ENCODE peak calls at places on chromosomes 13 and 19, in ten cellular contexts. I, W, F, U, Z, E, L, K, X and D are unnamed samples.

GRCh38 chr19:32543107-32543900 is 37.7 kb upstream of the PDCD5 start:
- DNase-seq in I (no peak), W (no peak), F (no peak), U (peak; percentile 64), Z (no peak), E (no peak), L (peak; percentile 28), K (peak; percentile 23), X (no peak), D (no peak)

GRCh38 chr19:45632468-45633196 is 6.6 kb downstream of the EML2 start:
- DNase-seq in I (peak; percentile 51), W (peak; percentile 74), F (peak; percentile 77), U (peak; percentile 92), Z (peak; percentile 79), E (peak; percentile 74), L (peak; percentile 98), K (peak; percentile 90), X (peak; percentile 35), D (peak; percentile 59)

GRCh38 chr19:13128583-13128982 is 10.5 kb downstream of the NACC1 start:
- DNase-seq in I (no peak), W (no peak), F (no peak), U (no peak), Z (no peak), E (no peak), L (no peak), K (no peak), X (no peak), D (no peak)

GRCh38 chr19:44644391-44645016 is 794 bp downstream of the PVR start:
- DNase-seq in I (no peak), W (peak; percentile 18), F (no peak), U (peak; percentile 61), Z (no peak), E (no peak), L (peak; percentile 63), K (no peak), X (peak; percentile 45), D (no peak)

GRCh38 chr13:97279913-97280312 is 57.8 kb downstream of the MBNL2 start:
- DNase-seq in I (no peak), W (no peak), F (no peak), U (peak; percentile 78), Z (no peak), E (no peak), L (no peak), K (no peak), X (no peak), D (no peak)

GRCh38 chr13:35923347-35923746 is 207.8 kb downstream of the DCLK1 start:
- DNase-seq in I (no peak), W (no peak), F (no peak), U (peak; percentile 19), Z (no peak), E (peak; percentile 15), L (peak; percentile 45), K (peak; percentile 35), X (no peak), D (no peak)

GRCh38 chr13:50215389-50215788 is 200.1 kb downstream of the KCNRG start:
- DNase-seq in I (no peak), W (no peak), F (no peak), U (peak; percentile 20), Z (no peak), E (no peak), L (no peak), K (no peak), X (no peak), D (no peak)

GRCh38 chr13:35164324-35164932 is 222.4 kb downstream of the NBEA start:
- DNase-seq in I (no peak), W (no peak), F (no peak), U (peak; percentile 38), Z (no peak), E (no peak), L (peak; percentile 6), K (no peak), X (peak; percentile 44), D (no peak)

GRCh38 chr13:27141746-27142145 is 29.9 kb downstream of the USP12 start:
- DNase-seq in I (no peak), W (no peak), F (no peak), U (no peak), Z (no peak), E (no peak), L (no peak), K (no peak), X (no peak), D (no peak)

GRCh38 chr19:28290963-28291657 is 921.8 kb downstream of the UQCRFS1 start:
- DNase-seq in I (no peak), W (no peak), F (no peak), U (no peak), Z (no peak), E (no peak), L (no peak), K (no peak), X (no peak), D (no peak)

GRCh38 chr19:35592226-35592625 is 6.3 kb downstream of the PMIS2 start:
- DNase-seq in I (no peak), W (no peak), F (no peak), U (peak; percentile 42), Z (peak; percentile 36), E (no peak), L (peak; percentile 24), K (peak; percentile 18), X (peak; percentile 43), D (no peak)

GRCh38 chr19:12995596-12996541 is 594 bp downstream of the NFIX start:
- DNase-seq in I (no peak), W (no peak), F (no peak), U (no peak), Z (no peak), E (peak; percentile 61), L (peak; percentile 47), K (no peak), X (peak; percentile 31), D (no peak)

GRCh38 chr19:44684892-44685847 is 13.8 kb upstream of the CEACAM16 start:
- DNase-seq in I (no peak), W (no peak), F (peak; percentile 33), U (peak; percentile 98), Z (peak; percentile 42), E (peak; percentile 66), L (peak; percentile 51), K (peak; percentile 85), X (peak; percentile 43), D (peak; percentile 46)

GRCh38 chr19:5572556-5573286 is 5.0 kb upstream of the TINCR start:
- DNase-seq in I (no peak), W (no peak), F (no peak), U (no peak), Z (no peak), E (no peak), L (no peak), K (no peak), X (no peak), D (no peak)

GRCh38 chr13:112831801-112832200 is 137.2 kb upstream of the MCF2L start:
- DNase-seq in I (no peak), W (no peak), F (no peak), U (no peak), Z (no peak), E (no peak), L (no peak), K (no peak), X (no peak), D (no peak)

GRCh38 chr19:51099070-51099382 is 9.2 kb downstream of the CTU1 start:
- DNase-seq in I (no peak), W (no peak), F (no peak), U (no peak), Z (no peak), E (no peak), L (no peak), K (no peak), X (no peak), D (no peak)

GRCh38 chr13:79434578-79434977 is 28.5 kb upstream of the RBM26 start:
- DNase-seq in I (no peak), W (no peak), F (no peak), U (peak; percentile 76), Z (no peak), E (no peak), L (no peak), K (peak; percentile 46), X (no peak), D (no peak)

GRCh38 chr13:83881031-83881727 is 1.1 kb downstream of the SLITRK1 start:
- DNase-seq in I (no peak), W (no peak), F (no peak), U (no peak), Z (no peak), E (no peak), L (no peak), K (no peak), X (no peak), D (no peak)

DNA sequence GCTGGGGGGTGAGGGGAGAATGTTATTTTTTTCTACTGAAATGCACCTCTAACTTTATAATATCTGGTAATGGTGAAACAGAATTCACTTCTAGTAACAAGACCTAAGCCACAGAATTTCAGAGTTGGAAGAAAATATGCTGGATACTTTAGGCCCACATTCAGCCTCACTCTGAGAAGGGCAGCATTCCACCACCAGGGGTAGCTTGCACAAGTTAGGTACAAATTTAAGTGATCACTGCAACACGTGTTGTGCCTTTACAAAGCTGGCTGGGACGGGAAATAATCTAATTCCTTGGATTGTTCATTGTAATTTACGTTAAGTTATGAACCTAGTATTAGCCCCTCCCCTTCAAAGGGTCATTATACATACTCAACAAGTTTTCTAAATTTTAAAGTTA is 192.3 kb downstream of the RGCC start:
- DNase-seq in I (no peak), W (no peak), F (no peak), U (no peak), Z (no peak), E (no peak), L (no peak), K (no peak), X (no peak), D (no peak)
- TF ChIP-seq CTCF in I (no peak), W (peak; percentile 58), F (no peak), U (peak; percentile 44), Z (no peak), E (peak; percentile 46), L (peak; percentile 50), K (peak; percentile 23), X (peak; percentile 8), D (peak; percentile 34)

GRCh38 chr13:111178417-111178816 is 63.3 kb downstream of the ARHGEF7 start:
- DNase-seq in I (no peak), W (no peak), F (no peak), U (no peak), Z (no peak), E (no peak), L (no peak), K (no peak), X (no peak), D (no peak)
- TF ChIP-seq CTCF in I (no peak), W (no peak), F (no peak), U (no peak), Z (no peak), E (no peak), L (no peak), K (no peak), X (no peak), D (no peak)

DNA sequence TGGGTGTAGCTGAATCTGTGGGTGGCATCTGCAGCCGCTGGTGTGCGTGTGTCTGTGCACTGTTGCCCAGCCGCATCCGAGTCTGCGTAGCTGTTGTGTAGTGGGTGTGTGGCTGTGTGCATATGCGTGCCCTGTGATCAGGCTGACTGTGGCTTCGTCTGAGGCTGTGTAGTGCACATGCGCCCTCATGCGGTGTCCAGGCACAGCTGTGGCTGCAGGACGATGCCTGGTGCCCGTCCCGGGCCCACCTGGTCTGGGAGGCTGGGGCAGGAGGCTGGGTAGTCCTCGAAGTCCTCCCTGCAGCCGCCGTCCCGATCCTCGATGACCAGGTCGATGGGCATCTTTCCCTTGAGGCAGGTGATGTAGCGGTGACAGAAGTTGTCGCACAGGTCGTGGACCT is 4.9 kb downstream of the MEIS3 start:
- DNase-seq in I (no peak), W (no peak), F (no peak), U (no peak), Z (no peak), E (no peak), L (no peak), K (no peak), X (peak; percentile 89), D (no peak)
- TF ChIP-seq CTCF in I (no peak), W (no peak), F (no peak), U (peak; percentile 5), Z (no peak), E (peak; percentile 14), L (no peak), K (peak; percentile 11), X (peak; percentile 95), D (peak; percentile 22)

GRCh38 chr19:15702590-15702930 is 25.3 kb upstream of the OR10H2 start:
- DNase-seq in I (peak; percentile 60), W (no peak), F (peak; percentile 83), U (peak; percentile 57), Z (peak; percentile 64), E (peak; percentile 83), L (peak; percentile 60), K (peak; percentile 43), X (peak; percentile 83), D (peak; percentile 2)
- TF ChIP-seq CTCF in I (no peak), W (no peak), F (no peak), U (no peak), Z (no peak), E (no peak), L (no peak), K (no peak), X (peak; percentile 53), D (no peak)